ENCODE peak calls at places on chromosomes 13 and 19, in eight cellular contexts. N is HFF-Myc; Y is mucosa of descending colon; L is IMR-90; H is CD4-positive, alpha-beta T cell; W is CD8-positive, alpha-beta T cell; D is AG04450; R is GM10248. K is an unnamed sample.

GRCh38 chr19:11451327-11451941 is 16.0 kb downstream of the PRKCSH start:
- DNase-seq in W (no peak), Y (no peak), H (no peak), N (no peak), L (no peak), D (no peak), R (no peak), K (no peak)

GRCh38 chr19:3880471-3881271 is at the start of gene ATCAY:
- DNase-seq in N (no peak), H (no peak), D (no peak), R (no peak), W (no peak), L (no peak), Y (no peak), K (no peak)

GRCh38 chr19:48444129-48444932 is 1.5 kb upstream of the GRWD1 start:
- DNase-seq in N (no peak), R (no peak), D (no peak), H (no peak), L (no peak), Y (no peak), W (no peak), K (no peak)

GRCh38 chr13:74017301-74018092 is 116.7 kb downstream of the KLF12 start:
- DNase-seq in Y (no peak), D (no peak), H (no peak), N (no peak), W (no peak), L (no peak), R (no peak), K (no peak)

GRCh38 chr19:33080761-33081681 is at the start of gene GPATCH1:
- DNase-seq in D (peak), N (peak), L (peak), R (peak), Y (peak), W (peak), H (peak), K (peak)

GRCh38 chr19:13906525-13906904 is 514 bp downstream of the CC2D1A start:
- DNase-seq in D (no peak), N (no peak), W (peak), R (no peak), Y (peak), L (no peak), H (peak), K (peak)

GRCh38 chr19:38059897-38060296 is 152.9 kb downstream of the SIPA1L3 start:
- DNase-seq in Y (no peak), H (no peak), D (no peak), R (no peak), N (no peak), L (no peak), W (no peak), K (peak)

GRCh38 chr13:86906458-86906857 is 764.7 kb upstream of the SLITRK5 start:
- DNase-seq in W (no peak), D (no peak), H (no peak), L (peak), Y (no peak), N (no peak), R (no peak), K (no peak)

GRCh38 chr13:91381371-91381770 is 17.1 kb upstream of the GPC5 start:
- DNase-seq in Y (no peak), H (no peak), D (no peak), W (no peak), L (peak), R (no peak), N (no peak), K (no peak)

GRCh38 chr13:44436589-44437337 is 63.1 kb downstream of the SERP2 start:
- DNase-seq in H (no peak), D (peak), L (peak), R (peak), W (peak), N (peak), Y (peak), K (peak)
- TF ChIP-seq CTCF in H (no peak), D (no peak), L (no peak), R (no peak), W (no peak), N (no peak), Y (no peak), K (no peak)

DNA sequence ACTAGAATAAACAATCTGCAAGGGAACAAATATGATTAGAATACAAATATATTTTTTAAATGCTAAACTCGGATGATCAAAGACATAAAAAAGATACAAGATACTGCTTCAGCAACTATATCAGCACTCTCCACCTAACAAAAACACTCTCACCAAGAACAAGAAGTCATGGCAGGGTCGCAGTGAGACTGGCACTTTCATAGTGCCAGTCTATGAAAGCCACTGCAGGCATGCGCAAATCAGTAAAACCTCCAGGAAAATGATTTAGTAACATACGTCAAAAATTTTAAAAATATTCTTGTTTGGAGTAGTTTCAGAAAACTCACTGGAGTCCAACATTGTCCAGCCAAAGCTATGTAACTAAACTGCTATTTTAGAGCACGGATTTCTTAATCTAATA is 295.9 kb downstream of the DIAPH3 start:
- DNase-seq in W (no peak), H (no peak), Y (no peak), N (no peak), D (no peak), R (no peak), L (no peak), K (no peak)
- TF ChIP-seq CTCF in W (no peak), H (no peak), Y (no peak), N (no peak), D (no peak), R (no peak), L (no peak), K (no peak)

DNA sequence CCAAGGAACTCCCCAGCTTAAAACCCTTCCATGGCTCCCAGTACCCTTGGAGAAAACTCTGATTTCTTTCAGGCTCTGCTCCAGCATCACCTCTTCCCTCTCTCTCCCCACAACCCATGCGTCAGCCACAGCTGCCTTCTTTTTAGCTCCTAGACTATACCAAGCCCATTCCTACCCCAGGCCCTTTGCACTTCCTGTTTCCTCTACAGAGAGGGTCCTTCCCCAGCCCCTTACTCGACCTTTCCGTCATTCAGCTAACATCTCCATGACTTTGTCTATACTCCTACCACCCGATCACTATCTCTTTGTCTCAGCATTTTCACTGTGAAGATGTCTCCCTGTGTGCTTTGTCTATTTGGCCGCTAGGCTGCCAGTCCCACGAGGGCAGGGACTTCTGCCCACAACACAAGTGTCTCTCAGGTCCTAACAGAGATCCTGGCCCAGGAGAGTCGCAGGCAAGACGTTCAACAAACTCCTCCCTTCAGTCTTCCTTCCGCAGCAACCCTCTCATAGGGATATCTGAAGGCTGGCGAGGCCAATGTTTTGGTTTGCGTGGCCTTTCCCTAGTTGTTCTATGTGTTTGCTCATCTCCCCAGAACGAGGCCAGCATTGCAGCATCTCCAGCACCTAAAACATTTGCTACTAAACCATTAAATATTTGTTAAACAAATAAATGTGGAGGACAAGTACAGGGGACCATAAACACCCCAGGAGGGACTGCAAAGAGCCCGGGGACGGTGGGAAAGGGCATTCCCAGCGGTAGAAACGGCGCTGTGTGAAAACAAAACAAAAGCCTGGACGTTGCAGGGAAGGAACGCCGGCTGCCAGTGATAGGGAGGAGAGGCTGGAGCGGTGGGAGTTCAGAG is 816 bp downstream of the CCNP start:
- DNase-seq in D (no peak), H (no peak), W (no peak), R (no peak), Y (no peak), L (peak), N (no peak), K (no peak)
- TF ChIP-seq CTCF in D (peak), H (no peak), W (no peak), R (no peak), Y (no peak), L (no peak), N (no peak), K (no peak)

DNA sequence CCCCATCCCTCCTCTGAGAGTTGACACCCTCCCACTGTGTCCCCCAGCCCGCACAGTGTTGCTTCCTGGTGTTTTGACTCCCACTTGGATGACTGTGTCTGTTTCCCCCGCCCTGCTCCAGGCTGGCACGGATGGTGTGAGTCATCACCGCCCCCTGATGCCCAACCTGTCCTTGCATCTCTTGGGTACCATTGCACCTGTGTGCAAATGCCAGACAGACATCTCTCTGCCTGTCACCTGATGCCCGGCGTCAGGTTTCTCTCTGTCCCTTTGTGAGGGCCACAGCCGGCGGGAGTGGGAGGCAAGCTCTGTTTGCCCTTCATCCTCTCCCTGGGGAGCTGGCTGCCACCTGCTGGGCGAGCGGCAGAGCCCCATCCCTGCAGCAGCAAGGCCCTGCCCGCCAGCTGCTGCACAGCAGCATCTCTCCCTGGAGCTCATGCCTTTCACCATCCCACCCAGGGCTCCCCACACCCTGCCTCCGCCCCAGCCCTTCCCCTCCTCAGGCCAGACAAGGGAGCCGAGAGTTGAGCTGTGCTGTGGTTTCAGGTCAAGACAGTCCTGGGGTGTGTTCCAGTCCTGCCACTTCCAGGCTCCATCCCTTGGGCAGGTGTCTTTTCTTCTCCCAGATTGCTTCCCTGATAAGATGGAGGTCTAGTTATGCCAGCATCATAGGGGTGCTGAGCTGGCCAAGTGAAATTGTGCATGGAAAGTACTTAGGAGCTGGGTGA is 29.7 kb downstream of the NKPD1 start:
- DNase-seq in H (no peak), D (no peak), N (no peak), Y (no peak), W (no peak), L (peak), R (no peak), K (peak)
- TF ChIP-seq CTCF in H (no peak), D (peak), N (peak), Y (no peak), W (no peak), L (peak), R (peak), K (peak)

GRCh38 chr13:95133498-95133897 is 167.8 kb downstream of the ABCC4 start:
- DNase-seq in D (no peak), N (no peak), H (no peak), Y (no peak), R (no peak), L (no peak), W (no peak), K (no peak)
- TF ChIP-seq CTCF in D (no peak), N (no peak), H (no peak), Y (no peak), R (no peak), L (no peak), W (no peak), K (no peak)

GRCh38 chr13:35961002-35961401 is 170.2 kb downstream of the DCLK1 start:
- DNase-seq in Y (no peak), W (no peak), D (no peak), R (no peak), L (no peak), N (no peak), H (no peak), K (no peak)

GRCh38 chr13:35964764-35965163 is 166.4 kb downstream of the DCLK1 start:
- DNase-seq in Y (no peak), N (no peak), R (no peak), W (no peak), D (no peak), L (peak), H (no peak), K (peak)

GRCh38 chr13:35957996-35958395 is 173.2 kb downstream of the DCLK1 start:
- DNase-seq in H (no peak), W (no peak), R (no peak), Y (no peak), L (no peak), D (no peak), N (no peak), K (no peak)

GRCh38 chr13:35963982-35964665 is 167.1 kb downstream of the DCLK1 start:
- DNase-seq in H (no peak), L (no peak), R (no peak), Y (no peak), D (no peak), N (no peak), W (no peak), K (no peak)

DNA sequence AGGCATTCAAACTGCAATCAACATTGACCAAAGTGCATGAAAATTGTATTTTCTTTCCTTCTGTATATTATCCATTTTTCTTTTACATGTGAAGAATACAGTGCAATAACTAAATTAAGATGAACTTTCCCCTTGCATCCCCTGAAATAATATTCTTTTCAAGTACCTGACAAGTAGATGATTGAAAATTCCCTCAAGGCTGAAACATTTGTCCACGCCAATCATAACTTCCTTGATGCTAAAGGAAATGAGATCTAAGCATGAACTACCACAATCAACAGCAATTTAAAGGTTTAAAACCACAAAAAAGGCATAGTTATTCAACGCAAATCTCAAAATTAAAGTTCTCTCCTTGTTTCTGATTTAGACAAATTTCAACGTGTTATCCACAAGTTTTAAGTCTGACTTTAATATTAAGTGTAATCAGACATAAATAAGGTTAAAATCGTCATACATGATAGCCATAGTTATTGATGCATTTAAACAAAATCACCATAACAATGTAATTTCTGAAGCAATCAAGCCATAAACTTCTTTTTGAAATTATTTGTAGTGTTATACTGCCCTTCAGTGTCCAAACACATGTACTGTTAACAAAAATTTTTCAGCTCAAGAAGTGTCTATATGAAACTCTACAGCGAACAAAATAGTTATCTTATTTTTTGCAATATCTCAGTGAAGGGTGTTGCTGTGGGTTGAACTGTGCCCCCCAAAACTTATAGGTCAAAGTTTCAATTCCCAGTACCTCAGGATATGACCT is 169.5 kb downstream of the DCLK1 start:
- DNase-seq in R (no peak), W (no peak), N (no peak), L (peak), D (no peak), H (no peak), Y (no peak), K (peak)
- TF ChIP-seq CTCF in R (no peak), W (no peak), N (no peak), L (no peak), D (peak), H (no peak), Y (no peak), K (no peak)

GRCh38 chr19:19217110-19217509 is 5.4 kb downstream of the NCAN start:
- DNase-seq in L (peak), D (no peak), W (no peak), H (no peak), R (no peak), Y (no peak), N (no peak), K (peak)
- TF ChIP-seq CTCF in L (no peak), D (no peak), W (no peak), H (no peak), R (no peak), Y (no peak), N (no peak), K (no peak)

GRCh38 chr19:45774765-45775164 is 5.7 kb upstream of the SIX5 start:
- DNase-seq in R (no peak), Y (peak), D (no peak), W (no peak), N (no peak), L (no peak), H (no peak), K (no peak)
- TF ChIP-seq CTCF in R (no peak), Y (no peak), D (no peak), W (no peak), N (no peak), L (no peak), H (no peak), K (no peak)

DNA sequence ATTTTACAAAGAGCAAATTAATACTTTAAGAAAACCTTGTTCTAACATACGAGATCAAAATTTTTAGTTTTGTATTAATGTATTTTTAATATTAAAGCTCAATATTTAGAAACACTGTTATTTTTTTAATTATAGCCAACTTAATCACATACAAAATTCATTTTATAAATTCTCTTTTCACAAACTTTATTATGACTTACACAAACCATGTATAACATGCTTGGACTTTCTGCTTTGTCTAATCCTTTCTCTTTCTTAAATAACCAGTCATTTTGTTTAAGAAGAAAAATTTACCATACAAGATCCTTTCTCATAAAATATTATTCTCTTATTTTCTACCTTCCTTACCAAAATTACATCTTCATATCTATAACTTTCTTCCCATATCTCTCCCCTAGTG is 62.2 kb downstream of the CYSLTR2 start:
- DNase-seq in D (no peak), N (no peak), R (no peak), W (no peak), Y (no peak), L (no peak), H (no peak), K (no peak)
- TF ChIP-seq CTCF in D (no peak), N (no peak), R (no peak), W (no peak), Y (no peak), L (no peak), H (no peak), K (no peak)

K was measured in MCF 10A.